ENCODE peak calls at places on chromosome 14, in eight cellular contexts. E, D, V, U, I, L, K and T are unnamed samples.

GRCh38 chr14:45641541-45641940 is 388.5 kb upstream of the MIS18BP1 start:
- DNase-seq in E (no peak), D (no peak), V (no peak), U (no peak), I (no peak), L (no peak), K (no peak), T (no peak)

GRCh38 chr14:77041837-77042557 is 13.5 kb upstream of the IRF2BPL start:
- DNase-seq in E (peak; percentile 98), D (peak; percentile 82), V (no peak), U (no peak), I (peak; percentile 89), L (no peak), K (peak; percentile 81), T (peak; percentile 68)

GRCh38 chr14:69261761-69262331 is 1.9 kb downstream of the GALNT16 start:
- DNase-seq in E (peak; percentile 15), D (peak; percentile 68), V (no peak), U (no peak), I (no peak), L (peak; percentile 71), K (peak; percentile 51), T (peak; percentile 82)

GRCh38 chr14:54686219-54686870 is 119.4 kb downstream of the SAMD4A start:
- DNase-seq in E (peak; percentile 91), D (peak; percentile 52), V (no peak), U (no peak), I (peak; percentile 70), L (no peak), K (peak; percentile 82), T (no peak)

GRCh38 chr14:100775831-100776591 is 49.3 kb downstream of the DLK1 start:
- DNase-seq in E (peak; percentile 39), D (no peak), V (no peak), U (no peak), I (no peak), L (no peak), K (no peak), T (no peak)

GRCh38 chr14:34826661-34827060 is 48.5 kb downstream of the BAZ1A start:
- DNase-seq in E (peak; percentile 56), D (no peak), V (no peak), U (no peak), I (no peak), L (no peak), K (no peak), T (no peak)

GRCh38 chr14:45610303-45610702 is 357.3 kb upstream of the MIS18BP1 start:
- DNase-seq in E (no peak), D (no peak), V (no peak), U (no peak), I (no peak), L (no peak), K (no peak), T (no peak)

GRCh38 chr14:20659813-20660395 is 18.4 kb upstream of the OR6S1 start:
- DNase-seq in E (no peak), D (no peak), V (no peak), U (no peak), I (no peak), L (no peak), K (no peak), T (no peak)

GRCh38 chr14:70831382-70831781 is 22.1 kb upstream of the MAP3K9 start:
- DNase-seq in E (no peak), D (no peak), V (no peak), U (no peak), I (no peak), L (no peak), K (no peak), T (no peak)

GRCh38 chr14:84029720-84030119 is 1500.2 kb upstream of the FLRT2 start:
- DNase-seq in E (no peak), D (no peak), V (no peak), U (no peak), I (no peak), L (no peak), K (no peak), T (no peak)
- H3K4me1 ChIP-seq in E (no peaks in the 10 kb centered on the region), D (no peaks in the 10 kb centered on the region), V (no peaks in the 10 kb centered on the region), U (no peaks in the 10 kb centered on the region), I (no peaks in the 10 kb centered on the region), L (no peaks in the 10 kb centered on the region), K (peaks cover 7% of the 10 kb centered on the region), T (no peaks in the 10 kb centered on the region)

GRCh38 chr14:95237121-95237876 is 80.0 kb upstream of the DICER1 start:
- DNase-seq in E (no peak), D (no peak), V (no peak), U (no peak), I (no peak), L (no peak), K (no peak), T (peak; percentile 80)
- H3K4me1 ChIP-seq in E (no peaks in the 10 kb centered on the region), D (peaks cover 23% of the 10 kb centered on the region), V (no peaks in the 10 kb centered on the region), U (peaks cover 2% of the 10 kb centered on the region), I (no peaks in the 10 kb centered on the region), L (no peaks in the 10 kb centered on the region), K (peaks cover 49% of the 10 kb centered on the region), T (no peaks in the 10 kb centered on the region)

DNA sequence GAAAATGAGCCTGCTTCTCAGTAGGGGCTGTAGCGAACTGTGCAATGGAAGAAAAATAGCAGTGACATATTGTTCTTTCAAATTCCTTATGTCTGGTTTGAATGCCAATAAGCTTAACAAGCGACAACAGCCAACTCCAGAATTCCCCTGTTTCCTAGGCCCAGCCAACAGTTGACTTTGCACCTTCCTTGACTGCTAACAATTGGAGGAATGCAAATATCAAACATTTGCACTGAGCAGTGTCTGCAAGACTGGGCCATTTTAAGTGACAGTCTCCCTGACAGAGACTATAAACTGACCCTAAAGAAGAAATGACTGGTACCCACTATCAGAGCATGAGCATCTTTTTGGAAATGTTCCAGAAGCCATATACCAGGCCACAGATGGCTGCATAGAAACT is 12.1 kb upstream of the SERPINA1 start:
- DNase-seq in E (no peak), D (no peak), V (no peak), U (no peak), I (no peak), L (no peak), K (no peak), T (no peak)
- H3K4me1 ChIP-seq in E (no peaks in the 10 kb centered on the region), D (no peaks in the 10 kb centered on the region), V (no peaks in the 10 kb centered on the region), U (no peaks in the 10 kb centered on the region), I (no peaks in the 10 kb centered on the region), L (peaks cover 14% of the 10 kb centered on the region), K (no peaks in the 10 kb centered on the region), T (no peaks in the 10 kb centered on the region)

GRCh38 chr14:95515080-95515489 is 1.4 kb downstream of the SYNE3 start:
- DNase-seq in E (no peak), D (peak; percentile 52), V (no peak), U (no peak), I (peak; percentile 64), L (peak; percentile 53), K (no peak), T (peak; percentile 35)

GRCh38 chr14:95510804-95511203 is 5.6 kb downstream of the SYNE3 start:
- DNase-seq in E (no peak), D (no peak), V (no peak), U (no peak), I (no peak), L (no peak), K (no peak), T (no peak)

GRCh38 chr14:95514131-95515079 is 2.0 kb downstream of the SYNE3 start:
- DNase-seq in E (no peak), D (no peak), V (no peak), U (no peak), I (no peak), L (peak; percentile 58), K (no peak), T (peak; percentile 74)

GRCh38 chr14:95511687-95512086 is 4.8 kb downstream of the SYNE3 start:
- DNase-seq in E (no peak), D (no peak), V (no peak), U (no peak), I (peak; percentile 70), L (no peak), K (no peak), T (no peak)

GRCh38 chr14:95513261-95513660 is 3.2 kb downstream of the SYNE3 start:
- DNase-seq in E (no peak), D (no peak), V (no peak), U (no peak), I (no peak), L (no peak), K (no peak), T (no peak)
- H3K4me1 ChIP-seq in E (peaks cover 19% of the 10 kb centered on the region), D (peaks cover 39% of the 10 kb centered on the region), V (peaks cover 56% of the 10 kb centered on the region), U (peaks cover 5% of the 10 kb centered on the region), I (peaks cover 33% of the 10 kb centered on the region), L (no peaks in the 10 kb centered on the region), K (peaks cover 58% of the 10 kb centered on the region), T (no peaks in the 10 kb centered on the region)

GRCh38 chr14:74848768-74849167 is 27.2 kb downstream of the PROX2 start:
- DNase-seq in E (no peak), D (no peak), V (no peak), U (no peak), I (no peak), L (no peak), K (no peak), T (no peak)

GRCh38 chr14:74843653-74844052 is 32.3 kb downstream of the PROX2 start:
- DNase-seq in E (peak; percentile 54), D (no peak), V (no peak), U (no peak), I (no peak), L (no peak), K (no peak), T (no peak)

GRCh38 chr14:74846168-74846567 is 29.8 kb downstream of the PROX2 start:
- DNase-seq in E (peak; percentile 67), D (no peak), V (no peak), U (no peak), I (no peak), L (no peak), K (no peak), T (no peak)

GRCh38 chr14:74841230-74842207 is 34.4 kb downstream of the PROX2 start:
- DNase-seq in E (no peak), D (no peak), V (no peak), U (no peak), I (no peak), L (no peak), K (no peak), T (no peak)

GRCh38 chr14:74846968-74847549 is 28.9 kb downstream of the PROX2 start:
- DNase-seq in E (peak; percentile 80), D (no peak), V (no peak), U (no peak), I (no peak), L (no peak), K (no peak), T (no peak)
- H3K4me1 ChIP-seq in E (peaks cover 12% of the 10 kb centered on the region), D (peaks cover 8% of the 10 kb centered on the region), V (peaks cover 4% of the 10 kb centered on the region), U (no peaks in the 10 kb centered on the region), I (no peaks in the 10 kb centered on the region), L (no peaks in the 10 kb centered on the region), K (peaks cover 22% of the 10 kb centered on the region), T (no peaks in the 10 kb centered on the region)

GRCh38 chr14:103562385-103563088 is at the start of the genes BAG5 and COA8:
- DNase-seq in E (peak; percentile 75), D (peak; percentile 90), V (peak; percentile 92), U (peak; percentile 84), I (peak; percentile 80), L (peak; percentile 89), K (peak; percentile 86), T (peak; percentile 90)
- H3K4me1 ChIP-seq in E (peaks cover 15% of the 10 kb centered on the region), D (peaks cover 59% of the 10 kb centered on the region), V (peaks cover 46% of the 10 kb centered on the region), U (peaks cover 37% of the 10 kb centered on the region), I (peaks cover 18% of the 10 kb centered on the region), L (no peaks in the 10 kb centered on the region), K (peaks cover 69% of the 10 kb centered on the region), T (peaks cover 22% of the 10 kb centered on the region)

GRCh38 chr14:44497148-44497547 is 9.9 kb downstream of the FSCB start:
- DNase-seq in E (no peak), D (no peak), V (no peak), U (no peak), I (no peak), L (no peak), K (no peak), T (no peak)
- H3K4me1 ChIP-seq in E (no peaks in the 10 kb centered on the region), D (no peaks in the 10 kb centered on the region), V (no peaks in the 10 kb centered on the region), U (no peaks in the 10 kb centered on the region), I (no peaks in the 10 kb centered on the region), L (no peaks in the 10 kb centered on the region), K (no peaks in the 10 kb centered on the region), T (no peaks in the 10 kb centered on the region)

GRCh38 chr14:22434901-22435565 is 154.0 kb downstream of the DAD1 start:
- DNase-seq in E (no peak), D (no peak), V (no peak), U (no peak), I (no peak), L (no peak), K (no peak), T (no peak)
- H3K4me1 ChIP-seq in E (peaks cover 2% of the 10 kb centered on the region), D (peaks cover 19% of the 10 kb centered on the region), V (no peaks in the 10 kb centered on the region), U (peaks cover 15% of the 10 kb centered on the region), I (no peaks in the 10 kb centered on the region), L (no peaks in the 10 kb centered on the region), K (peaks cover 22% of the 10 kb centered on the region), T (no peaks in the 10 kb centered on the region)